ENCODE peak calls at places on chromosomes 11 and 22, in five cellular contexts. One of them, this sample, is unnamed.

GRCh38 chr11:110759972-110760381 is 47.7 kb upstream of the ARHGAP20 start:
- DNase-seq in EL: peak
- DNase-seq in IMR-90: peak
- DNase-seq in fibroblast of pulmonary artery: peak
- DNase-seq in cardiac muscle cell: peak
- DNase-seq in this sample: no peak

GRCh38 chr11:18229501-18229900 is 7.1 kb downstream of the SAA4 start:
- DNase-seq in EL: no peak
- DNase-seq in IMR-90: no peak
- DNase-seq in fibroblast of pulmonary artery: no peak
- DNase-seq in cardiac muscle cell: no peak
- DNase-seq in this sample: no peak

GRCh38 chr11:130087294-130087926 is 17.7 kb downstream of the APLP2 start:
- DNase-seq in EL: no peak
- DNase-seq in IMR-90: no peak
- DNase-seq in fibroblast of pulmonary artery: peak
- DNase-seq in cardiac muscle cell: peak
- DNase-seq in this sample: no peak

GRCh38 chr11:107683807-107684206 is 28.0 kb downstream of the SLN start:
- DNase-seq in EL: no peak
- DNase-seq in IMR-90: no peak
- DNase-seq in fibroblast of pulmonary artery: peak
- DNase-seq in cardiac muscle cell: no peak
- DNase-seq in this sample: no peak

GRCh38 chr22:25482868-25483639 is 81.4 kb upstream of the GRK3 start:
- DNase-seq in EL: no peak
- DNase-seq in IMR-90: no peak
- DNase-seq in fibroblast of pulmonary artery: no peak
- DNase-seq in cardiac muscle cell: no peak
- DNase-seq in this sample: no peak

GRCh38 chr22:42345458-42345857 is 75.0 kb upstream of the TCF20 start:
- DNase-seq in EL: no peak
- DNase-seq in IMR-90: no peak
- DNase-seq in fibroblast of pulmonary artery: no peak
- DNase-seq in cardiac muscle cell: no peak
- DNase-seq in this sample: no peak

GRCh38 chr11:18765554-18765953 is 26.0 kb downstream of the PTPN5 start:
- DNase-seq in EL: no peak
- DNase-seq in IMR-90: peak
- DNase-seq in fibroblast of pulmonary artery: peak
- DNase-seq in cardiac muscle cell: peak
- DNase-seq in this sample: no peak

GRCh38 chr11:83157755-83158473 is 983 bp downstream of the PCF11 start:
- DNase-seq in EL: peak
- DNase-seq in IMR-90: peak
- DNase-seq in fibroblast of pulmonary artery: peak
- DNase-seq in cardiac muscle cell: peak
- DNase-seq in this sample: no peak

GRCh38 chr11:111540114-111540920 is at the start of gene LAYN:
- DNase-seq in EL: peak
- DNase-seq in IMR-90: peak
- DNase-seq in fibroblast of pulmonary artery: peak
- DNase-seq in cardiac muscle cell: peak
- DNase-seq in this sample: no peak

GRCh38 chr11:62832346-62833234 is at the start of gene TEX54:
- DNase-seq in EL: peak
- DNase-seq in IMR-90: peak
- DNase-seq in fibroblast of pulmonary artery: no peak
- DNase-seq in cardiac muscle cell: no peak
- DNase-seq in this sample: no peak

GRCh38 chr11:92727769-92728168 is 241.7 kb upstream of the MTNR1B start:
- DNase-seq in EL: no peak
- DNase-seq in IMR-90: no peak
- DNase-seq in fibroblast of pulmonary artery: no peak
- DNase-seq in cardiac muscle cell: no peak
- DNase-seq in this sample: no peak

GRCh38 chr11:4090258-4090657 is 4.3 kb upstream of the RRM1 start:
- DNase-seq in EL: no peak
- DNase-seq in IMR-90: no peak
- DNase-seq in fibroblast of pulmonary artery: no peak
- DNase-seq in cardiac muscle cell: no peak
- DNase-seq in this sample: no peak

GRCh38 chr11:118524757-118525465 is 2.4 kb upstream of the TTC36 start:
- DNase-seq in EL: no peak
- DNase-seq in IMR-90: no peak
- DNase-seq in fibroblast of pulmonary artery: no peak
- DNase-seq in cardiac muscle cell: no peak
- DNase-seq in this sample: no peak

GRCh38 chr11:74465291-74465708 is 2.0 kb downstream of the KCNE3 start:
- DNase-seq in EL: no peak
- DNase-seq in IMR-90: no peak
- DNase-seq in fibroblast of pulmonary artery: no peak
- DNase-seq in cardiac muscle cell: no peak
- DNase-seq in this sample: no peak

GRCh38 chr11:45900916-45901617 is 6.0 kb downstream of the FREY1 start:
- DNase-seq in EL: no peak
- DNase-seq in IMR-90: no peak
- DNase-seq in fibroblast of pulmonary artery: no peak
- DNase-seq in cardiac muscle cell: peak
- DNase-seq in this sample: no peak

GRCh38 chr22:45204751-45205623 is 35.7 kb downstream of the KIAA0930 start:
- DNase-seq in EL: no peak
- DNase-seq in IMR-90: no peak
- DNase-seq in fibroblast of pulmonary artery: no peak
- DNase-seq in cardiac muscle cell: no peak
- DNase-seq in this sample: no peak

GRCh38 chr11:748007-748359 is 719 bp downstream of the TALDO1 start:
- DNase-seq in EL: peak
- DNase-seq in IMR-90: no peak
- DNase-seq in fibroblast of pulmonary artery: no peak
- DNase-seq in cardiac muscle cell: peak
- DNase-seq in this sample: no peak

GRCh38 chr22:42357221-42357620 is 75.0 kb downstream of the NFAM1 start:
- DNase-seq in EL: no peak
- DNase-seq in IMR-90: no peak
- DNase-seq in fibroblast of pulmonary artery: no peak
- DNase-seq in cardiac muscle cell: no peak
- DNase-seq in this sample: no peak

GRCh38 chr11:94747136-94748110 is 20.7 kb upstream of the AMOTL1 start:
- DNase-seq in EL: peak
- DNase-seq in IMR-90: no peak
- DNase-seq in fibroblast of pulmonary artery: no peak
- DNase-seq in cardiac muscle cell: no peak
- DNase-seq in this sample: no peak

GRCh38 chr11:94897330-94897768 is 76.0 kb downstream of the CWC15 start:
- DNase-seq in EL: peak
- DNase-seq in IMR-90: peak
- DNase-seq in fibroblast of pulmonary artery: peak
- DNase-seq in cardiac muscle cell: peak
- DNase-seq in this sample: no peak

GRCh38 chr11:119051440-119052162 is 5.4 kb downstream of the HYOU1 start:
- DNase-seq in EL: no peak
- DNase-seq in IMR-90: no peak
- DNase-seq in fibroblast of pulmonary artery: no peak
- DNase-seq in cardiac muscle cell: no peak
- DNase-seq in this sample: no peak

GRCh38 chr11:75174781-75175370 is 24.0 kb downstream of the SLCO2B1 start:
- DNase-seq in EL: peak
- DNase-seq in IMR-90: peak
- DNase-seq in fibroblast of pulmonary artery: peak
- DNase-seq in cardiac muscle cell: no peak
- DNase-seq in this sample: peak

GRCh38 chr11:119373917-119374631 is 7.4 kb downstream of the USP2 start:
- DNase-seq in EL: peak
- DNase-seq in IMR-90: peak
- DNase-seq in fibroblast of pulmonary artery: peak
- DNase-seq in cardiac muscle cell: peak
- DNase-seq in this sample: peak

GRCh38 chr22:46741974-46742519 is 4.0 kb upstream of the CERK start:
- DNase-seq in EL: no peak
- DNase-seq in IMR-90: no peak
- DNase-seq in fibroblast of pulmonary artery: no peak
- DNase-seq in cardiac muscle cell: no peak
- DNase-seq in this sample: no peak

GRCh38 chr11:3146612-3147256 is 18.4 kb downstream of the OSBPL5 start:
- DNase-seq in EL: peak
- DNase-seq in IMR-90: peak
- DNase-seq in fibroblast of pulmonary artery: peak
- DNase-seq in cardiac muscle cell: peak
- DNase-seq in this sample: no peak

GRCh38 chr11:8080674-8081590 is at the start of gene TUB:
- DNase-seq in EL: peak
- DNase-seq in IMR-90: no peak
- DNase-seq in fibroblast of pulmonary artery: no peak
- DNase-seq in cardiac muscle cell: peak
- DNase-seq in this sample: no peak

GRCh38 chr22:22810018-22810427 is 77.6 kb upstream of the IGLL5 start:
- DNase-seq in EL: peak
- DNase-seq in IMR-90: peak
- DNase-seq in fibroblast of pulmonary artery: peak
- DNase-seq in cardiac muscle cell: peak
- DNase-seq in this sample: no peak

GRCh38 chr11:11349051-11349450 is 4.0 kb downstream of the CSNK2A3 start:
- DNase-seq in EL: no peak
- DNase-seq in IMR-90: no peak
- DNase-seq in fibroblast of pulmonary artery: peak
- DNase-seq in cardiac muscle cell: peak
- DNase-seq in this sample: no peak

GRCh38 chr11:119975561-119976152 is 162.3 kb downstream of the TRIM29 start:
- DNase-seq in EL: no peak
- DNase-seq in IMR-90: no peak
- DNase-seq in fibroblast of pulmonary artery: no peak
- DNase-seq in cardiac muscle cell: no peak
- DNase-seq in this sample: no peak

GRCh38 chr11:74524501-74524900 is 31.0 kb upstream of the LIPT2 start:
- DNase-seq in EL: no peak
- DNase-seq in IMR-90: no peak
- DNase-seq in fibroblast of pulmonary artery: no peak
- DNase-seq in cardiac muscle cell: no peak
- DNase-seq in this sample: no peak

GRCh38 chr11:60158666-60159065 is 24.2 kb downstream of the MS4A6A start:
- DNase-seq in EL: no peak
- DNase-seq in IMR-90: no peak
- DNase-seq in fibroblast of pulmonary artery: no peak
- DNase-seq in cardiac muscle cell: no peak
- DNase-seq in this sample: no peak

GRCh38 chr22:30314918-30315317 is 11.8 kb downstream of the TBC1D10A start:
- DNase-seq in EL: peak
- DNase-seq in IMR-90: peak
- DNase-seq in fibroblast of pulmonary artery: no peak
- DNase-seq in cardiac muscle cell: no peak
- DNase-seq in this sample: no peak

GRCh38 chr11:125036933-125037332 is 26.2 kb upstream of the SLC37A2 start:
- DNase-seq in EL: peak
- DNase-seq in IMR-90: peak
- DNase-seq in fibroblast of pulmonary artery: peak
- DNase-seq in cardiac muscle cell: peak
- DNase-seq in this sample: peak

GRCh38 chr11:14114269-14114668 is 151.7 kb downstream of the SPON1 start:
- DNase-seq in EL: no peak
- DNase-seq in IMR-90: no peak
- DNase-seq in fibroblast of pulmonary artery: no peak
- DNase-seq in cardiac muscle cell: no peak
- DNase-seq in this sample: no peak

GRCh38 chr11:67438121-67438902 is 830 bp upstream of the PTPRCAP start:
- DNase-seq in EL: no peak
- DNase-seq in IMR-90: no peak
- DNase-seq in fibroblast of pulmonary artery: no peak
- DNase-seq in cardiac muscle cell: no peak
- DNase-seq in this sample: no peak

GRCh38 chr11:121766138-121766537 is 313.4 kb upstream of the SORL1-AS1 start:
- DNase-seq in EL: no peak
- DNase-seq in IMR-90: no peak
- DNase-seq in fibroblast of pulmonary artery: no peak
- DNase-seq in cardiac muscle cell: no peak
- DNase-seq in this sample: no peak

This sample was measured in AG04449.